ENCODE peak calls at places on chromosomes 6 and 20, in eight cellular contexts. L, Z, V, X, U, S, P and O are unnamed samples.

GRCh38 chr20:63183422-63184146 is 32.3 kb downstream of the YTHDF1 start:
- DNase-seq in L (peak), Z (peak), V (peak), X (no peak), U (peak), S (peak), P (no peak), O (peak)

GRCh38 chr6:14606353-14606752 is 488.8 kb downstream of the CD83 start:
- DNase-seq in L (no peak), Z (no peak), V (no peak), X (no peak), U (no peak), S (no peak), P (no peak), O (no peak)

GRCh38 chr20:47740225-47741184 is 44.8 kb downstream of the SULF2 start:
- DNase-seq in L (no peak), Z (no peak), V (no peak), X (no peak), U (peak), S (no peak), P (peak), O (peak)

GRCh38 chr6:45617441-45617840 is 239.7 kb upstream of the SUPT3H start:
- DNase-seq in L (peak), Z (no peak), V (no peak), X (peak), U (peak), S (no peak), P (no peak), O (peak)

GRCh38 chr20:34069341-34070078 is 42.5 kb downstream of the EIF2S2 start:
- DNase-seq in L (peak), Z (peak), V (peak), X (peak), U (peak), S (peak), P (peak), O (peak)

GRCh38 chr20:6502999-6503398 is 264.5 kb upstream of the BMP2 start:
- DNase-seq in L (no peak), Z (no peak), V (no peak), X (no peak), U (no peak), S (no peak), P (no peak), O (peak)

GRCh38 chr6:108497883-108498282 is 62.8 kb upstream of the FOXO3 start:
- DNase-seq in L (peak), Z (peak), V (no peak), X (peak), U (peak), S (peak), P (no peak), O (peak)

GRCh38 chr6:161481786-161482516 is 208.1 kb upstream of the AGPAT4 start:
- DNase-seq in L (no peak), Z (no peak), V (no peak), X (peak), U (peak), S (no peak), P (no peak), O (peak)

GRCh38 chr20:56860413-56860812 is 231.3 kb downstream of the TFAP2C start:
- DNase-seq in L (no peak), Z (no peak), V (no peak), X (peak), U (no peak), S (no peak), P (no peak), O (peak)

GRCh38 chr6:155315516-155315871 is 1.2 kb upstream of the TFB1M start:
- DNase-seq in L (no peak), Z (no peak), V (no peak), X (peak), U (peak), S (no peak), P (no peak), O (peak)

GRCh38 chr20:5357942-5358341 is 41.2 kb upstream of the PROKR2 start:
- DNase-seq in L (no peak), Z (no peak), V (no peak), X (no peak), U (no peak), S (no peak), P (no peak), O (no peak)

GRCh38 chr20:43761396-43762340 is 34.9 kb upstream of the GTSF1L start:
- DNase-seq in L (no peak), Z (no peak), V (no peak), X (peak), U (no peak), S (no peak), P (no peak), O (no peak)

GRCh38 chr6:18260448-18261106 is 3.8 kb downstream of the DEK start:
- DNase-seq in L (no peak), Z (no peak), V (peak), X (peak), U (peak), S (no peak), P (no peak), O (peak)

GRCh38 chr20:64056889-64057627 is 5.9 kb upstream of the TCEA2 start:
- DNase-seq in L (no peak), Z (no peak), V (no peak), X (no peak), U (no peak), S (no peak), P (no peak), O (no peak)

GRCh38 chr6:24522090-24522820 is 27.5 kb downstream of the ALDH5A1 start:
- DNase-seq in L (no peak), Z (no peak), V (no peak), X (peak), U (peak), S (no peak), P (no peak), O (peak)

GRCh38 chr6:138571174-138571573 is 71.9 kb upstream of the NHSL1 start:
- DNase-seq in L (no peak), Z (no peak), V (no peak), X (no peak), U (peak), S (no peak), P (no peak), O (no peak)
- H3K4me3 ChIP-seq in L (peak), Z (no peak), V (no peak), X (no peak), U (no peak), S (no peak), P (peak), O (peak)

GRCh38 chr6:33576668-33577067 is 3.4 kb downstream of the BAK1 start:
- DNase-seq in L (no peak), Z (no peak), V (no peak), X (no peak), U (no peak), S (no peak), P (no peak), O (no peak)
- TF ChIP-seq CTCF in L (no peak), Z (no peak), V (no peak), X (no peak), U (no peak), S (no peak), P (no peak), O (no peak)

GRCh38 chr20:37670426-37670825 is 23.4 kb upstream of the CTNNBL1 start:
- DNase-seq in L (no peak), Z (no peak), V (no peak), X (no peak), U (no peak), S (peak), P (no peak), O (no peak)
- H3K4me3 ChIP-seq in L (no peak), Z (no peak), V (no peak), X (no peak), U (no peak), S (peak), P (peak), O (no peak)

GRCh38 chr20:21705466-21706344 is at the start of gene PAX1:
- DNase-seq in L (no peak), Z (no peak), V (no peak), X (no peak), U (no peak), S (no peak), P (no peak), O (no peak)
- TF ChIP-seq CTCF in L (no peak), Z (no peak), V (no peak), X (no peak), U (no peak), S (no peak), P (no peak), O (no peak)

GRCh38 chr6:56541736-56542366 is 100.8 kb downstream of the DST start:
- DNase-seq in L (no peak), Z (no peak), V (no peak), X (no peak), U (no peak), S (no peak), P (no peak), O (no peak)
- H3K4me3 ChIP-seq in L (no peak), Z (peak), V (peak), X (peak), U (peak), S (peak), P (peak), O (peak)

GRCh38 chr6:148578489-148578814 is 168.4 kb upstream of the UST start:
- DNase-seq in L (no peak), Z (no peak), V (no peak), X (no peak), U (no peak), S (no peak), P (no peak), O (no peak)
- TF ChIP-seq CTCF in L (no peak), Z (peak), V (no peak), X (no peak), U (no peak), S (no peak), P (no peak), O (no peak)

GRCh38 chr20:30168025-30168799 is 1089.3 kb upstream of the DEFB115 start:
- DNase-seq in L (no peak), Z (peak), V (no peak), X (no peak), U (no peak), S (peak), P (no peak), O (no peak)

GRCh38 chr20:30168800-30169138 is 1088.7 kb upstream of the DEFB115 start:
- DNase-seq in L (no peak), Z (no peak), V (no peak), X (no peak), U (no peak), S (peak), P (no peak), O (no peak)

DNA sequence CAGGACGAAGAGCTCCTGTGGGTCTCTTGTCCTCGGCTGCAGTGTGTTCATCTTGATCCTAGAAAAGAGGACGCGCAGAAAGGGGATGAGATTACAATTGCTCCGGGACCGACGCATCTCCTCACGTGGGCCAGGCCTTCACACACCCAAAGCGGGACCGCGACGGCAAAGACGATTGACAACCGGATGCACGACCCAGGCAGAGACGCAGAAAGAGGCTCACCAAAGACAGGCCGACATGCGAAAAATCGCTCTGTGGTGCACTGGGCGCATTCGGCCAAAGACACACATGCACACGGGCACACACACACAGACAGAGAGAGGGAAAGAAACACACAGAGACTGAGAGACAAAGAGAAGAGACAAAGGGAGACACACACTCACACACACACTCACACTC is 1089.9 kb upstream of the DEFB115 start:
- DNase-seq in L (no peak), Z (no peak), V (no peak), X (no peak), U (no peak), S (no peak), P (no peak), O (no peak)
- H3K4me3 ChIP-seq in L (no peak), Z (no peak), V (no peak), X (no peak), U (no peak), S (no peak), P (no peak), O (no peak)